ENCODE peak calls at places on chromosomes 16 and 17, in seven cellular contexts. M is GM23248; W is stimulated activated CD4-positive, alpha-beta T cell treated with anti-CD3 and anti-CD28 coated beads, TNF-alpha, amount 100 ng/mL, for 24 hours; Y is neural progenitor cell; T is nephron progenitor cell; V is H4; H is mesendoderm. Q is an unnamed sample.

GRCh38 chr17:27905524-27906237 is 12.5 kb upstream of the LYRM9 start:
- DNase-seq in M (no peak), W (no peak), Y (no peak), T (no peak), V (no peak), H (no peak), Q (no peak)

GRCh38 chr17:81086789-81087551 is 52.0 kb downstream of the BAIAP2 start:
- DNase-seq in M (no peak), W (no peak), Y (no peak), T (no peak), V (no peak), H (no peak), Q (no peak)

GRCh38 chr17:61756561-61756960 is 106.8 kb downstream of the BRIP1 start:
- DNase-seq in M (no peak), W (no peak), Y (no peak), T (no peak), V (no peak), H (no peak), Q (no peak)

GRCh38 chr17:67995568-67996191 is 589 bp downstream of the C17orf58 start:
- DNase-seq in M (peak; percentile 53), W (no peak), Y (peak; percentile 65), T (peak; percentile 60), V (no peak), H (peak; percentile 44), Q (no peak)

GRCh38 chr16:10668322-10669045 is 26.2 kb downstream of the TEKT5 start:
- DNase-seq in M (peak; percentile 24), W (no peak), Y (peak; percentile 76), T (peak; percentile 26), V (peak; percentile 36), H (peak; percentile 62), Q (no peak)

GRCh38 chr17:29073520-29073919 is 30.6 kb downstream of the PIPOX start:
- DNase-seq in M (no peak), W (no peak), Y (no peak), T (no peak), V (no peak), H (no peak), Q (no peak)

GRCh38 chr16:969508-970378 is 1.0 kb downstream of the LMF1 start:
- DNase-seq in M (peak; percentile 69), W (no peak), Y (no peak), T (peak; percentile 60), V (no peak), H (peak; percentile 18), Q (no peak)

GRCh38 chr17:9802701-9803100 is 11.3 kb upstream of the DHRS7C start:
- DNase-seq in M (no peak), W (no peak), Y (no peak), T (no peak), V (no peak), H (no peak), Q (no peak)

GRCh38 chr16:58339452-58339938 is 44.7 kb upstream of the PRSS54 start:
- DNase-seq in M (peak; percentile 45), W (no peak), Y (peak; percentile 51), T (no peak), V (peak; percentile 63), H (peak; percentile 82), Q (no peak)

GRCh38 chr16:22933173-22933572 is 119.2 kb downstream of the HS3ST2 start:
- DNase-seq in M (no peak), W (no peak), Y (peak; percentile 7), T (no peak), V (no peak), H (no peak), Q (no peak)

GRCh38 chr16:69311533-69312388 is 611 bp downstream of the VPS4A start:
- DNase-seq in M (peak; percentile 71), W (no peak), Y (peak; percentile 60), T (no peak), V (no peak), H (peak; percentile 74), Q (peak; percentile 30)

GRCh38 chr17:47959825-47960655 is 2.4 kb upstream of the PRR15L start:
- DNase-seq in M (no peak), W (no peak), Y (no peak), T (no peak), V (no peak), H (no peak), Q (no peak)

GRCh38 chr16:57704905-57705852 is 10.6 kb downstream of the DRC7 start:
- DNase-seq in M (no peak), W (no peak), Y (no peak), T (no peak), V (no peak), H (no peak), Q (no peak)

GRCh38 chr16:65704866-65705265 is 583.0 kb upstream of the CDH11 start:
- DNase-seq in M (peak; percentile 36), W (no peak), Y (peak; percentile 8), T (no peak), V (no peak), H (peak; percentile 27), Q (no peak)

GRCh38 chr17:43216369-43216761 is 4.7 kb downstream of the TMEM106A start:
- DNase-seq in M (no peak), W (no peak), Y (no peak), T (no peak), V (no peak), H (no peak), Q (no peak)

GRCh38 chr17:10127819-10128375 is 70.5 kb downstream of the GAS7 start:
- DNase-seq in M (peak; percentile 98), W (no peak), Y (peak; percentile 73), T (peak; percentile 32), V (no peak), H (peak; percentile 77), Q (no peak)

Q was measured in GM18507.